ENCODE peak calls at places on chromosomes 1 and 21, in eight cellular contexts. V, T, O, B, X, F, W and Q are unnamed samples. For H3K4me1, the result is how much of the 10 kb centered on the place peaks cover.

GRCh38 chr1:224751547-224752311 is 135.6 kb downstream of the CNIH3 start:
- DNase-seq in V (no peak), T (no peak), O (no peak), B (no peak), X (no peak), F (no peak), W (no peak), Q (no peak)

GRCh38 chr1:101239095-101240040 is 2.5 kb downstream of the S1PR1 start:
- DNase-seq in V (no peak), T (no peak), O (no peak), B (no peak), X (no peak), F (peak), W (no peak), Q (no peak)

GRCh38 chr1:41673355-41673754 is 188.9 kb upstream of the EDN2 start:
- DNase-seq in V (no peak), T (peak), O (peak), B (peak), X (no peak), F (peak), W (no peak), Q (no peak)

GRCh38 chr1:242005866-242006565 is 7.1 kb upstream of the MAP1LC3C start:
- DNase-seq in V (no peak), T (peak), O (no peak), B (no peak), X (no peak), F (no peak), W (no peak), Q (no peak)

GRCh38 chr21:41362605-41363369 is 960 bp downstream of the MX2 start:
- DNase-seq in V (no peak), T (no peak), O (no peak), B (no peak), X (no peak), F (no peak), W (no peak), Q (no peak)

GRCh38 chr1:203163891-203164635 is 11.6 kb downstream of the MYBPH start:
- DNase-seq in V (no peak), T (no peak), O (no peak), B (no peak), X (no peak), F (no peak), W (no peak), Q (no peak)

GRCh38 chr1:53123462-53124129 is 18.8 kb downstream of the SLC1A7 start:
- DNase-seq in V (peak), T (peak), O (peak), B (peak), X (peak), F (no peak), W (peak), Q (no peak)

GRCh38 chr1:166272851-166273250 is 106.0 kb upstream of the FAM78B start:
- DNase-seq in V (no peak), T (peak), O (no peak), B (no peak), X (no peak), F (no peak), W (no peak), Q (no peak)

GRCh38 chr1:20079661-20080305 is 9.8 kb downstream of the PLA2G5 start:
- DNase-seq in V (no peak), T (no peak), O (no peak), B (no peak), X (no peak), F (no peak), W (no peak), Q (no peak)

GRCh38 chr1:15856888-15857287 is 9.4 kb downstream of the SPEN start:
- DNase-seq in V (no peak), T (no peak), O (no peak), B (no peak), X (no peak), F (no peak), W (no peak), Q (no peak)

GRCh38 chr1:63324779-63325119 is 2.4 kb downstream of the FOXD3 start:
- DNase-seq in V (no peak), T (no peak), O (no peak), B (no peak), X (no peak), F (no peak), W (no peak), Q (no peak)

GRCh38 chr1:181405584-181405983 is 77.7 kb upstream of the CACNA1E start:
- DNase-seq in V (no peak), T (no peak), O (no peak), B (no peak), X (no peak), F (no peak), W (no peak), Q (no peak)

GRCh38 chr1:237877628-237878027 is 13.1 kb downstream of the ZP4 start:
- DNase-seq in V (no peak), T (no peak), O (no peak), B (no peak), X (no peak), F (no peak), W (no peak), Q (peak)

GRCh38 chr1:1173793-1174415 is at the start of gene TTLL10:
- DNase-seq in V (no peak), T (no peak), O (no peak), B (no peak), X (no peak), F (peak), W (peak), Q (peak)

GRCh38 chr1:169809370-169810095 is 14.8 kb upstream of the METTL18 start:
- DNase-seq in V (no peak), T (peak), O (peak), B (peak), X (peak), F (peak), W (no peak), Q (no peak)

GRCh38 chr1:109490029-109490933 is 3.6 kb upstream of the CYB561D1 start:
- DNase-seq in V (peak), T (peak), O (peak), B (peak), X (peak), F (peak), W (peak), Q (no peak)

GRCh38 chr1:110638062-110638461 is 31.9 kb upstream of the KCNA2 start:
- DNase-seq in V (no peak), T (no peak), O (no peak), B (no peak), X (no peak), F (no peak), W (no peak), Q (no peak)

GRCh38 chr1:84260852-84261518 is 40.5 kb upstream of the SAMD13 start:
- DNase-seq in V (no peak), T (no peak), O (no peak), B (peak), X (no peak), F (no peak), W (no peak), Q (no peak)

GRCh38 chr1:32893198-32894018 is 7.1 kb downstream of the HPCA start:
- DNase-seq in V (peak), T (peak), O (peak), B (peak), X (no peak), F (no peak), W (peak), Q (peak)

GRCh38 chr1:23196627-23197328 is 20.5 kb downstream of the HTR1D start:
- DNase-seq in V (no peak), T (peak), O (peak), B (peak), X (no peak), F (no peak), W (no peak), Q (no peak)

GRCh38 chr1:204139088-204139487 is 12.8 kb downstream of the ETNK2 start:
- DNase-seq in V (no peak), T (no peak), O (no peak), B (no peak), X (no peak), F (no peak), W (no peak), Q (no peak)

GRCh38 chr1:19342077-19342775 is 30.1 kb downstream of the SLC66A1 start:
- DNase-seq in V (no peak), T (no peak), O (no peak), B (no peak), X (peak), F (no peak), W (no peak), Q (no peak)

GRCh38 chr1:23889074-23889473 is 21.0 kb upstream of the FUCA1 start:
- DNase-seq in V (no peak), T (no peak), O (no peak), B (no peak), X (no peak), F (no peak), W (no peak), Q (no peak)

GRCh38 chr1:32142446-32143301 is 34.8 kb downstream of the KPNA6 start:
- DNase-seq in V (peak), T (peak), O (peak), B (peak), X (peak), F (no peak), W (peak), Q (no peak)

GRCh38 chr1:224219011-224219611 is 36.1 kb downstream of the DEGS1 start:
- DNase-seq in V (no peak), T (no peak), O (no peak), B (no peak), X (no peak), F (no peak), W (no peak), Q (no peak)

GRCh38 chr1:10918531-10918930 is 93.9 kb upstream of the TARDBP start:
- DNase-seq in V (no peak), T (peak), O (peak), B (peak), X (no peak), F (no peak), W (no peak), Q (no peak)

GRCh38 chr1:7221823-7222462 is 436.7 kb downstream of the CAMTA1 start:
- DNase-seq in V (no peak), T (peak), O (no peak), B (peak), X (no peak), F (no peak), W (no peak), Q (no peak)

GRCh38 chr1:223670458-223671159 is 5.1 kb upstream of the CAPN8 start:
- DNase-seq in V (no peak), T (peak), O (peak), B (peak), X (no peak), F (no peak), W (no peak), Q (peak)

GRCh38 chr1:16128338-16128741 is 27.5 kb downstream of the EPHA2 start:
- DNase-seq in V (no peak), T (no peak), O (no peak), B (no peak), X (peak), F (no peak), W (no peak), Q (no peak)

GRCh38 chr1:184801503-184801902 is 46.8 kb upstream of the EDEM3 start:
- DNase-seq in V (no peak), T (peak), O (peak), B (peak), X (no peak), F (no peak), W (no peak), Q (no peak)

GRCh38 chr21:39381009-39381408 is 32.1 kb upstream of the HMGN1 start:
- DNase-seq in V (no peak), T (no peak), O (no peak), B (no peak), X (no peak), F (no peak), W (no peak), Q (no peak)

GRCh38 chr21:45542242-45542666 is at the start of gene SLC19A1:
- DNase-seq in V (peak), T (peak), O (peak), B (peak), X (peak), F (peak), W (peak), Q (peak)

GRCh38 chr1:55257958-55258357 is 42.8 kb upstream of the USP24 start:
- DNase-seq in V (no peak), T (peak), O (peak), B (peak), X (no peak), F (peak), W (no peak), Q (no peak)

GRCh38 chr21:43728467-43729390 is 9.8 kb downstream of the PDXK start:
- DNase-seq in V (peak), T (peak), O (peak), B (peak), X (peak), F (peak), W (peak), Q (peak)
- H3K4me1 ChIP-seq in V (under half), T (under half), O (under half), B (under half), X (half or more), F (under half), W (under half), Q (under half)

GRCh38 chr1:115669002-115669673 is 27.4 kb downstream of the VANGL1 start:
- DNase-seq in V (no peak), T (peak), O (peak), B (peak), X (no peak), F (no peak), W (no peak), Q (no peak)

GRCh38 chr1:115671176-115672062 is 29.6 kb downstream of the VANGL1 start:
- DNase-seq in V (no peak), T (peak), O (no peak), B (peak), X (no peak), F (no peak), W (no peak), Q (no peak)

GRCh38 chr1:115669886-115670285 is 28.1 kb downstream of the VANGL1 start:
- DNase-seq in V (no peak), T (peak), O (no peak), B (peak), X (no peak), F (no peak), W (no peak), Q (no peak)

GRCh38 chr1:115672224-115673009 is 30.6 kb downstream of the VANGL1 start:
- DNase-seq in V (no peak), T (no peak), O (no peak), B (no peak), X (no peak), F (no peak), W (no peak), Q (no peak)

GRCh38 chr1:115670476-115671175 is 28.9 kb downstream of the VANGL1 start:
- DNase-seq in V (no peak), T (peak), O (no peak), B (peak), X (no peak), F (no peak), W (no peak), Q (no peak)
- H3K4me1 ChIP-seq in V (under half), T (under half), O (under half), B (under half), X (half or more), F (under half), W (under half), Q (under half)

GRCh38 chr1:68223714-68224113 is 8.6 kb downstream of the WLS start:
- DNase-seq in V (no peak), T (peak), O (peak), B (no peak), X (peak), F (no peak), W (no peak), Q (no peak)
- H3K4me1 ChIP-seq in V (under half), T (under half), O (under half), B (under half), X (under half), F (under half), W (under half), Q (under half)

GRCh38 chr1:235859775-235860174 is 6.9 kb downstream of the LYST start:
- DNase-seq in V (no peak), T (no peak), O (no peak), B (no peak), X (no peak), F (no peak), W (no peak), Q (no peak)
- H3K4me1 ChIP-seq in V (under half), T (under half), O (under half), B (under half), X (under half), F (under half), W (under half), Q (under half)

GRCh38 chr21:33411949-33412430 is 8.8 kb downstream of the IFNGR2 start:
- DNase-seq in V (no peak), T (no peak), O (peak), B (no peak), X (no peak), F (no peak), W (peak), Q (no peak)
- H3K4me1 ChIP-seq in V (under half), T (under half), O (under half), B (under half), X (under half), F (under half), W (under half), Q (under half)

DNA sequence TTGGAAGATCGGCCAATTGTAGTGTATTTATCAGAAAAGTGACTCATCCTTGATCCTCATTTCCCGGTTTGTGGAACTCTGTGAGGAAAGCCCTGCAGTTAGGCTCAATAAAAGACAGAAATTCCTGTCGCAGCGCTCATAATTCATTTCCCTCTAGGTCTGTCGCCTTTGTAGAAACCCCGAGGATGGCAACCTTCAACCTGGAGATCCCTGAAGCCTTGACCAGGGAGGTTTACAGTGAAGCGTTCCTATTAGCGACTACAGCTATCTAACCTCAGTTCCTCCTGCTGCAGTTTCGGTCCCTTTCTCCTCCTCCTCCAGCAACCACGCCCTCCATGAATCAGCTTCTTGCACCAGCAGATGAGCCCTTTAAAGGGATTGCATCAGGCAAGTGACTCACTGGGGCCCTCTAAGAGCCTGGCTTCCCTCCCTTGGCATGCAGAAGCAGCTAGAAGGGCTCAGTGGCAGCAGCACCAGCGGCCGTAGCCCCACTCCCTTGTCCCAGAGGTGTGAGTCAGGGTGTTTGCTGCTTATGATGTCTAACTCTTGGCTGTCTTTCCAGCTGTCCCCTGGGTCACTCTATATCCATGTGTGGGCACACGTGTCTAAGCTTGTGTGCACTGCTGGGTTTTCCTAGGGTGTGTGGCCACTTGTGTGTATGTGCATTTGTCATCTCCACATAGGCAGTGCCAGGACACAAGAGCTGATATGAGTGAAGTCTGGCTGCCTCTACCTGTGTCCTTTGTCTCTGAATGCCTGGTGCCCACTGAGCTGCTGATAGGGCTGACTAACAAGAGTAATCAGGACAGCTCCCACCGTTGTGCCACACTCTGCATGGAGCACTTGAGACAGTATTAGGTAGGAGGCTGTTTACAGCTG is 777 bp upstream of the STK40 start:
- DNase-seq in V (peak), T (peak), O (peak), B (peak), X (peak), F (no peak), W (peak), Q (peak)
- H3K4me1 ChIP-seq in V (under half), T (under half), O (under half), B (under half), X (half or more), F (under half), W (under half), Q (under half)

DNA sequence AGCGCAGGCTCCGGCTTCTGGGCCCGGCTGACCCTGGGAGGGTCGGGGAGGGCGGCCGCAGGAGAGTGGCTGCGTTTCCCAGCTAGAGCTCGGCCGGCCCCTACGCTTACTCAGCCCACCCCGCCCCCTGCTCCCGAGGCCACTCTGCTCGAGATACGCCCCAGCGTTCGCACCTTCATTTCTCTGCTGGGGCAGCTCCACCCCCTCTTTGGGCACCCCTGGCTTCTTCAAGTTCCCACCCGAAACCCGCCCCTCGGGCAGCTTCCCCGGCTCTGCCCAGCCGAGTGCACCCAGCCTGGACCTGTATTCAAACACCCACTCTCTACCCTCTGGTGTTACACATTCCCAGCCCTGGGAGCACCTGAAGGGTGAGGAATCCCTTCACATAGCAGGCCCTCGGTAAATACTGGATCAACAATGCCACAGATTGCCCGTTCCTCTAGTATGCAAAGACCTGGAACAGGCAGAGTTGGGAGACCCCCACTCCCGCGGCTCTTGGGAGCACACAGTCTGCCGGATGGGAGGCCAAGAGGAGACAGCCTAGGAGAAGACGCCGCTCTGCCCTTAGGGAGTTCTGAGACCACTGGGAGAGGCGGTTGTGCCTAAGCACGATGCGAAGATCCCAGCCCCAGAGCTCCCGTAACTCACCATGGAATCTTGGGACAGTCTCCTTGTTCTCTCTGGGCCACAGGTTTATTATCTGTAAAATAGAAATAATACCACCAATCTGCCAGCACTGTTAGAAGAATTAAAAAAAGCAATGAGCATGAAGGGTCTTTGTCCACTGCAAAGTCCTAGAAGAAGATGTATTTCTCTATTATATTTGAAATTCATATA is 566 bp upstream of the PAQR7 start:
- DNase-seq in V (no peak), T (no peak), O (no peak), B (no peak), X (no peak), F (no peak), W (no peak), Q (no peak)
- H3K4me1 ChIP-seq in V (under half), T (under half), O (under half), B (under half), X (under half), F (under half), W (under half), Q (under half)